ENCODE peak calls at places on chromosomes 5 and 9, in nine cellular contexts. I, S, H, L, E, V, A, T and X are unnamed samples.

GRCh38 chr5:6750951-6751685 is 37.9 kb downstream of the TENT4A start:
- DNase-seq in H (no peak), E (no peak), T (no peak), S (no peak), I (no peak), L (no peak), A (no peak), V (no peak), X (no peak)

GRCh38 chr5:114419941-114420340 is 58.1 kb downstream of the KCNN2 start:
- DNase-seq in V (no peak), S (no peak), E (no peak), I (no peak), H (peak), T (no peak), A (no peak), L (no peak), X (peak)

GRCh38 chr9:108724669-108725068 is 131.1 kb downstream of the ACTL7B start:
- DNase-seq in T (no peak), S (no peak), A (no peak), H (no peak), L (no peak), E (peak), I (no peak), V (peak), X (peak)

GRCh38 chr5:39270172-39270848 is 50.9 kb upstream of the FYB1 start:
- DNase-seq in I (no peak), E (peak), T (no peak), V (no peak), S (no peak), A (no peak), H (no peak), L (no peak), X (no peak)

GRCh38 chr5:171484460-171484899 is 65.0 kb downstream of the FGF18 start:
- DNase-seq in I (peak), A (peak), E (peak), S (no peak), T (no peak), V (peak), L (peak), H (no peak), X (no peak)

GRCh38 chr9:89883401-89884341 is 278.9 kb downstream of the GADD45G start:
- DNase-seq in V (no peak), I (no peak), T (no peak), H (no peak), L (no peak), S (no peak), E (no peak), A (no peak), X (no peak)

GRCh38 chr5:110346893-110347358 is 379.5 kb downstream of the TMEM232 start:
- DNase-seq in T (no peak), E (no peak), A (no peak), V (no peak), L (no peak), I (no peak), S (no peak), H (no peak), X (no peak)

GRCh38 chr9:6415266-6415665 is 2.3 kb downstream of the UHRF2 start:
- DNase-seq in I (no peak), V (no peak), H (no peak), T (no peak), S (no peak), L (no peak), A (no peak), E (peak), X (no peak)

GRCh38 chr5:61286446-61287132 is 45.5 kb upstream of the ZSWIM6 start:
- DNase-seq in V (peak), H (peak), T (no peak), S (no peak), A (no peak), E (no peak), I (no peak), L (no peak), X (no peak)

GRCh38 chr9:68669189-68669588 is 35.9 kb upstream of the PIP5K1B start:
- DNase-seq in H (no peak), T (no peak), V (no peak), A (no peak), S (no peak), L (no peak), E (no peak), I (no peak), X (no peak)

GRCh38 chr9:136688274-136689107 is 1.2 kb upstream of the AGPAT2 start:
- DNase-seq in S (peak), E (peak), T (no peak), I (no peak), H (no peak), V (no peak), L (peak), A (no peak), X (no peak)

GRCh38 chr9:114207034-114207815 is 51.9 kb downstream of the COL27A1 start:
- DNase-seq in A (no peak), S (peak), E (no peak), H (peak), I (peak), V (peak), T (peak), L (peak), X (peak)

GRCh38 chr9:85943757-85944430 is 2.9 kb downstream of the NAA35 start:
- DNase-seq in A (no peak), T (no peak), S (no peak), H (no peak), E (no peak), V (no peak), I (no peak), L (no peak), X (no peak)

GRCh38 chr9:21579209-21579608 is 97.1 kb upstream of the IFNE start:
- DNase-seq in S (no peak), L (no peak), A (no peak), I (no peak), V (peak), H (peak), E (no peak), T (no peak), X (no peak)

GRCh38 chr5:90939208-90939607 is 380.6 kb downstream of the ADGRV1 start:
- DNase-seq in A (no peak), V (peak), E (no peak), T (no peak), I (no peak), S (no peak), L (no peak), H (no peak), X (no peak)

GRCh38 chr9:89543621-89544279 is 45.8 kb upstream of the SEMA4D start:
- DNase-seq in H (no peak), V (no peak), I (no peak), A (no peak), L (no peak), E (no peak), S (no peak), T (no peak), X (no peak)

GRCh38 chr9:20297646-20298084 is 324.6 kb downstream of the MLLT3 start:
- DNase-seq in V (peak), H (peak), S (no peak), L (no peak), E (no peak), T (no peak), A (no peak), I (peak), X (peak)

GRCh38 chr9:117265253-117265652 is 149.6 kb downstream of the ASTN2 start:
- DNase-seq in V (no peak), L (no peak), S (no peak), A (no peak), I (no peak), T (no peak), E (no peak), H (no peak), X (no peak)

GRCh38 chr5:39256472-39256871 is 37.1 kb upstream of the FYB1 start:
- DNase-seq in I (peak), V (peak), H (peak), A (no peak), S (no peak), T (no peak), E (peak), L (no peak), X (peak)

GRCh38 chr5:29337030-29337429 is 1856.5 kb upstream of the CDH6 start:
- DNase-seq in V (no peak), L (no peak), S (no peak), H (no peak), T (no peak), A (no peak), I (no peak), E (no peak), X (no peak)

DNA sequence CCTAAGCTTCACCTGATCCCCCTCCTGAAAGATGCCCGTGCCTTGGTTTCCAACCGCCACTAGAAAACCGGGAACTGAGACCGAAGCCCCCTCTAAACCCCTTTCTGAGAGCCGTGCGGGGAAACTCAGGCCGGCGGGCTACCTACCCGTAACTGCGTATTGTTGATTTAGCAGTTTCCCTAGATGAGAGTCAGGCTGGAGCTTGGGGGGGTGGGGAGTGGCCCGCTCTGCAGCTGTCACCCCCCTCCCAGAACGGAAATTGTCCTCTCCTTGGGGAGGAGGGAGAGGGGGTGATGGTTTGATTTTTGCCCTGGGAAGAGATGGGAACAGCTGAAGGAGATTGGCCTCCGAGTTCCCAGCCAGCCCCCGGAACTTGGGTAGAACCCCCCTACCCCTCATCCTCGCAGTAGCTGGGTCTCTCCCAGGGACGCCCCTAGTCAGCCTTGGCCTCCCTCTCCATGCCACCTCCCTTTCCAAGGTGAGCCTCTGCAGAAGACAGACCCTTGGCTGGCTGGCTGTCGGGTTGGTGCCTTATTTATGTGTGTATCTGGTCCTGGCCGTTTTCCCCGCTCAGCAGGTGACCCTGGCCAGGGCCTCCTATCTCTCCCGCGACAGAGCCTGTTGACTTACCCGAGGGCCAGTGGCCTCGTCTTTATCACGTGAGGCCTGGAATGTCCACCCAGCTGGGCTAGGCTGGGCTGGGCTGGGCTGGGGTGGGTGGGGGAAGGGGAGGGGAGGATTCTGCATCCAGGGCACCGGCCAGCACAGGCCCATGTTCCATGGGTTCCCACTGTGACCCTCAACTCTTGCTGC is 2.7 kb downstream of the CXXC5 start:
- DNase-seq in I (peak), A (no peak), H (no peak), V (no peak), T (peak), S (peak), L (peak), E (no peak), X (no peak)
- H3K4me3 ChIP-seq in I (peak), A (peak), H (peak), V (peak), T (peak), S (peak), L (peak), E (peak), X (peak)

GRCh38 chr5:168288349-168289245 is 2.8 kb upstream of the WWC1 start:
- DNase-seq in H (no peak), L (peak), S (no peak), V (no peak), T (no peak), A (peak), E (no peak), I (peak), X (no peak)
- H3K4me3 ChIP-seq in H (no peak), L (no peak), S (no peak), V (no peak), T (no peak), A (peak), E (no peak), I (peak), X (no peak)

GRCh38 chr5:75525344-75525743 is 13.7 kb downstream of the POLK start:
- DNase-seq in A (no peak), V (no peak), L (no peak), T (no peak), E (no peak), S (no peak), H (no peak), I (no peak), X (no peak)
- H3K4me3 ChIP-seq in A (no peak), V (no peak), L (no peak), T (no peak), E (no peak), S (no peak), H (no peak), I (no peak), X (no peak)

DNA sequence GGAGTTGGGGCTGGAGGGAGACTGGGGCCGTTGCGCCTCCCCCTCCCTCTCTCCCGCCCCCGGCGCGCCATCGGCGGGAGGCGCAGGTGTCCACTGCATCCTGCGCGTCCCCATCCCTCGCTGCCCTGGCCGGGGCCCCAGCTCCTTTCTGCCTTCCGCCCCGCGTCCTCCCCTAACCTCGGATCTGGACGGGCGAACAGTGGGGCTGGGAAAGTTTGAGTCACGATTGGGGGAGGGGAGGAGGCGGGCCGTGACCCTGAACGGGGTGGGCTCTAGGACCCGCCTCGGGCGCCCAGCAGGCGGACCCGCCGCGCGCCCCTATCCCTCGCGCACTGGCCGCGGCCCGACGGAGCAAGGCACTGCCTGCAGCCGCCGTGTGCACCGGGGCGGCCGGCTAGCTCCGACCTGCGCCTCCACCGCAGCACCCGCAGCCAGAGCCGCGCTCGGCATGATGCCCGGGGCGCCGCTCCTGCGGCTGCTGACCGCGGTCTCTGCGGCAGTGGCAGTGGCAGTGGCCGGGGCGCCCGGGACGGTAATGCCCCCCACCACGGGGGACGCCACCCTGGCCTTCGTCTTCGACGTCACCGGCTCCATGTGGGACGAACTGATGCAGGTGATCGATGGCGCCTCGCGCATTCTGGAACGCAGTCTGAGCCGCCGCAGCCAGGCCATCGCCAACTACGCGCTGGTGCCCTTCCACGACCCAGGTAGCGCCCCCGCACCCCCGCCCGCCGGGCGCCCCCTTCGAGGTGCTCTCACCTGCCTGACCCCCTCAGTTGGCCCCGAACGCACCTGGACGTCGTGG is at the start of gene HMCN2:
- DNase-seq in V (no peak), T (peak), S (peak), E (peak), L (peak), A (no peak), H (no peak), I (no peak), X (no peak)
- H3K4me3 ChIP-seq in V (no peak), T (peak), S (peak), E (no peak), L (no peak), A (no peak), H (no peak), I (peak), X (no peak)

GRCh38 chr5:159049844-159050318 is 49.8 kb downstream of the EBF1 start:
- DNase-seq in V (peak), T (no peak), I (no peak), E (peak), H (peak), A (no peak), L (no peak), S (no peak), X (peak)

GRCh38 chr5:159053216-159053615 is 46.5 kb downstream of the EBF1 start:
- DNase-seq in H (no peak), E (no peak), S (no peak), L (no peak), T (no peak), I (no peak), A (no peak), V (no peak), X (no peak)

GRCh38 chr5:159052282-159053011 is 47.3 kb downstream of the EBF1 start:
- DNase-seq in T (no peak), H (no peak), L (no peak), I (no peak), V (peak), S (no peak), A (no peak), E (no peak), X (no peak)

GRCh38 chr5:159050408-159051091 is 49.2 kb downstream of the EBF1 start:
- DNase-seq in L (no peak), E (peak), S (no peak), I (no peak), A (no peak), H (peak), T (no peak), V (peak), X (peak)

GRCh38 chr5:159051431-159052281 is 48.1 kb downstream of the EBF1 start:
- DNase-seq in T (peak), A (no peak), V (peak), L (peak), S (peak), H (no peak), E (peak), I (peak), X (no peak)
- H3K4me3 ChIP-seq in T (peak), A (no peak), V (peak), L (no peak), S (peak), H (peak), E (peak), I (peak), X (peak)